ENCODE peak calls at places on chromosomes 3 and 15, in seven cellular contexts. F, K, M, B, X, G and R are unnamed samples.

GRCh38 chr15:92670625-92671024 is 15.1 kb upstream of the FAM174B start:
- DNase-seq in F (no peak), K (no peak), M (no peak), B (no peak), X (no peak), G (no peak), R (no peak)

GRCh38 chr3:99984139-99984538 is 130.2 kb downstream of the FILIP1L start:
- DNase-seq in F (no peak), K (no peak), M (no peak), B (no peak), X (no peak), G (no peak), R (no peak)

GRCh38 chr15:85289677-85290365 is 90.6 kb upstream of the AKAP13 start:
- DNase-seq in F (peak; percentile 54), K (no peak), M (no peak), B (peak; percentile 96), X (peak; percentile 58), G (peak; percentile 39), R (peak; percentile 15)

GRCh38 chr3:160671231-160671630 is 5.7 kb upstream of the ARL14 start:
- DNase-seq in F (no peak), K (no peak), M (no peak), B (no peak), X (no peak), G (no peak), R (no peak)

GRCh38 chr3:186759231-186759930 is 24.0 kb upstream of the EIF4A2 start:
- DNase-seq in F (no peak), K (no peak), M (no peak), B (no peak), X (no peak), G (no peak), R (no peak)

GRCh38 chr3:23808525-23808924 is 2.8 kb downstream of the UBE2E1 start:
- DNase-seq in F (no peak), K (no peak), M (no peak), B (no peak), X (no peak), G (no peak), R (no peak)

GRCh38 chr15:40594429-40594836 is 384 bp downstream of the KNL1 start:
- DNase-seq in F (peak; percentile 43), K (no peak), M (no peak), B (peak; percentile 54), X (peak; percentile 26), G (peak; percentile 64), R (no peak)

GRCh38 chr3:13902648-13903238 is 22.9 kb upstream of the WNT7A start:
- DNase-seq in F (no peak), K (no peak), M (no peak), B (no peak), X (no peak), G (no peak), R (no peak)

GRCh38 chr3:132255041-132255745 is 62.0 kb upstream of the ACP3 start:
- DNase-seq in F (peak; percentile 96), K (peak; percentile 67), M (no peak), B (no peak), X (no peak), G (peak; percentile 63), R (no peak)

GRCh38 chr3:126394179-126394976 is at the start of gene CFAP100:
- DNase-seq in F (peak; percentile 35), K (no peak), M (peak; percentile 12), B (no peak), X (no peak), G (peak; percentile 13), R (no peak)

GRCh38 chr3:120498947-120499346 is 48.2 kb upstream of the FSTL1 start:
- DNase-seq in F (peak; percentile 99), K (peak; percentile 95), M (no peak), B (no peak), X (no peak), G (peak; percentile 96), R (peak; percentile 52)

GRCh38 chr3:45964139-45964538 is 20.9 kb downstream of the CXCR6 start:
- DNase-seq in F (no peak), K (no peak), M (no peak), B (no peak), X (no peak), G (no peak), R (no peak)

GRCh38 chr15:66633346-66633745 is 67.5 kb upstream of the LCTL start:
- DNase-seq in F (no peak), K (no peak), M (no peak), B (no peak), X (no peak), G (no peak), R (no peak)

GRCh38 chr3:184359610-184360009 is 1.8 kb downstream of the CLCN2 start:
- DNase-seq in F (no peak), K (no peak), M (no peak), B (no peak), X (no peak), G (no peak), R (no peak)

GRCh38 chr15:99651023-99651807 is 82.0 kb downstream of the LYSMD4 start:
- DNase-seq in F (peak; percentile 77), K (peak; percentile 7), M (no peak), B (no peak), X (no peak), G (peak; percentile 37), R (no peak)

GRCh38 chr15:90959894-90960293 is 5.2 kb downstream of the RCCD1 start:
- DNase-seq in F (no peak), K (no peak), M (peak; percentile 92), B (no peak), X (no peak), G (no peak), R (peak; percentile 76)

GRCh38 chr3:66104535-66104934 is 65.8 kb upstream of the MAGI1 start:
- DNase-seq in F (no peak), K (no peak), M (no peak), B (no peak), X (no peak), G (no peak), R (no peak)

GRCh38 chr15:66931768-66932633 is 133.4 kb upstream of the SMAD3 start:
- DNase-seq in F (peak; percentile 71), K (peak; percentile 33), M (peak; percentile 30), B (peak; percentile 96), X (peak; percentile 52), G (peak; percentile 59), R (peak; percentile 82)

GRCh38 chr15:63075072-63075995 is 32.8 kb downstream of the TPM1 start:
- DNase-seq in F (peak; percentile 29), K (no peak), M (no peak), B (no peak), X (no peak), G (peak; percentile 36), R (no peak)

GRCh38 chr3:98454929-98455328 is 8.1 kb upstream of the OR5K1 start:
- DNase-seq in F (no peak), K (no peak), M (no peak), B (no peak), X (no peak), G (no peak), R (no peak)

GRCh38 chr3:188008582-188009213 is 145.3 kb upstream of the LPP start:
- DNase-seq in F (peak; percentile 30), K (no peak), M (no peak), B (no peak), X (no peak), G (no peak), R (no peak)

GRCh38 chr3:153029350-153029749 is 132.7 kb upstream of the RAP2B start:
- DNase-seq in F (peak; percentile 73), K (no peak), M (no peak), B (no peak), X (no peak), G (peak; percentile 62), R (peak; percentile 38)

GRCh38 chr15:42106278-42106677 is 11.9 kb upstream of the PLA2G4D start:
- DNase-seq in F (no peak), K (no peak), M (no peak), B (no peak), X (no peak), G (no peak), R (no peak)

GRCh38 chr15:42107483-42107882 is 13.1 kb upstream of the PLA2G4D start:
- DNase-seq in F (no peak), K (no peak), M (no peak), B (no peak), X (no peak), G (no peak), R (no peak)

GRCh38 chr15:42108808-42109207 is 14.4 kb upstream of the PLA2G4D start:
- DNase-seq in F (no peak), K (no peak), M (no peak), B (no peak), X (no peak), G (no peak), R (no peak)

GRCh38 chr15:42110367-42110766 is 16.0 kb upstream of the PLA2G4D start:
- DNase-seq in F (no peak), K (no peak), M (no peak), B (no peak), X (no peak), G (no peak), R (no peak)

GRCh38 chr15:42108189-42108588 is 13.8 kb upstream of the PLA2G4D start:
- DNase-seq in F (no peak), K (no peak), M (no peak), B (no peak), X (no peak), G (no peak), R (no peak)
- H3K4me3 ChIP-seq in F (no peak overlapping the region), K (no peak overlapping the region), M (no peak overlapping the region), B (no peak overlapping the region), X (no peak overlapping the region), G (no peak overlapping the region), R (no peak overlapping the region)

GRCh38 chr15:69380100-69380725 is 33.9 kb upstream of the KIF23 start:
- DNase-seq in F (no peak), K (no peak), M (no peak), B (no peak), X (no peak), G (no peak), R (no peak)
- TF ChIP-seq CTCF in F (peak; percentile 21), K (peak; percentile 34), M (no peak), B (peak; percentile 17), X (peak; percentile 27), G (peak; percentile 39), R (peak; percentile 52)

DNA sequence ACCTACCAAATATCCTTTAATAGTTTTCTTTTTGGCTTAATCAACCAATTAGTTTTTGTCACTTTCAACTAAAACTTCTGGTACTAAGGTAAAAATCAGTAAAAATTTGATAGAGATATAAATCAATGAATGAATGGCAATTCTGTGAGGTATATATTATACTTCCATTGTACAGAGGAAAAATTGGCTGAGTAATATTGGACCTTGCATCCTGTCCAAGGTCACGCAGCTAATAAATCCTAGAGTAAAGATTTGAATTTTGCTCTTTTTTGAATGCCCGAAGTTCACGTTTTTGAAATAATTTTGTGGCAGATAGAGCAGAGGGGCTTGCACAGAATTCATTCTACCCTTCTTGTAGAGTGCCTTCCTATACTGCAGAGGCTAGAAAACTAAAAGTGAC is 81.1 kb upstream of the ZNF280D start:
- DNase-seq in F (no peak), K (no peak), M (no peak), B (no peak), X (no peak), G (no peak), R (no peak)
- H3K4me3 ChIP-seq in F (no peak overlapping the region), K (no peak overlapping the region), M (no peak overlapping the region), B (no peak overlapping the region), X (no peak overlapping the region), G (no peak overlapping the region), R (no peak overlapping the region)

DNA sequence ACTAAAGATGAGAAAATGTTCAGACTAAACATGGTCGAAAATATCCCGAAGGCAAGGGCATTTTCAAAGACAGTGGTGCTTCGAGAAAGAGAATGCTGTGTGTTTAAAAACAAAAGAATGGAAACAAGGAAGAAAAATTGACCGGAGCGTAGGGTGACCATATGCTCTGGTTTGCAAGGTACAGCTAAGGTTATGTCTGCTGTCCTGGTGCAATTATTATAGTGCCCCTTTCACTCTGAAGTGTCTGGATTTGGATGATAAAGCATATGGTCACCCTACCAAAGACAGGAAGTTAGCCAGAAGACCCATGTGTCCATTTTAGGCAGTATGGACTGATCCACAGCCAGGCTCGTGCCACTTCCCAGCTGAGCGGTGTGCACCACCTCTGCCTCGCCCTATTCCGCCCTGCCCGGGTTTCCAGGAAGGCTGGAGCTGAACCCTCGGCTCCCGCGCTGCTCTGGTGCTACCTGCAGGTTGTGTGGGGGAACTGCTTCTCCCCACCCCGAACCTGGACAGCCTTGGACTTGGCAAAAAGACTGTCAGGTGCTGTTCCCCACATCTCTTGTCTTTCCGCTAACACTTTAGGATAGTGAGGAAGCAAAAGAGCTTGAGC is 25.2 kb downstream of the GOLGA6D start:
- DNase-seq in F (peak; percentile 17), K (peak; percentile 12), M (no peak), B (peak; percentile 92), X (peak; percentile 62), G (no peak), R (no peak)
- TF ChIP-seq CTCF in F (peak; percentile 46), K (peak; percentile 65), M (no peak), B (peak; percentile 76), X (peak; percentile 93), G (peak; percentile 50), R (peak; percentile 61)